ENCODE peak calls at places on chromosome 5, in nine cellular contexts. E is MV-4-11; Q is HS-5; X is dermis blood vessel endothelial cell; Z is uterus; U is stimulated activated CD8-positive, alpha-beta memory T cell treated with anti-CD3 and anti-CD28 coated beads, Interleukin-12 subunit alpha, Interleukin-12 subunit beta, amount 100 ng/mL, for 4 hours; D is Calu3; F is AML-193; G is heart left ventricle. K is an unnamed sample.

GRCh38 chr5:151024894-151025606 is 4.7 kb downstream of the GPX3 start:
- DNase-seq in E (no peak), Q (no peak), X (no peak), Z (no peak), U (no peak), D (no peak), F (no peak), G (no peak), K (no peak)

GRCh38 chr5:81751836-81752643 is 1.1 kb upstream of the SSBP2 start:
- DNase-seq in E (no peak), Q (no peak), X (peak; percentile 42), Z (no peak), U (no peak), D (no peak), F (no peak), G (no peak), K (no peak)

GRCh38 chr5:17132444-17133083 is 84.9 kb upstream of the BASP1 start:
- DNase-seq in E (peak; percentile 36), Q (no peak), X (peak; percentile 73), Z (no peak), U (no peak), D (no peak), F (peak; percentile 6), G (no peak), K (no peak)

GRCh38 chr5:143347698-143348344 is 55.7 kb downstream of the NR3C1 start:
- DNase-seq in E (no peak), Q (no peak), X (no peak), Z (no peak), U (no peak), D (no peak), F (no peak), G (no peak), K (no peak)

GRCh38 chr5:37722236-37723146 is 117.3 kb downstream of the GDNF start:
- DNase-seq in E (peak; percentile 98), Q (peak; percentile 100), X (no peak), Z (no peak), U (no peak), D (no peak), F (peak; percentile 80), G (no peak), K (no peak)

GRCh38 chr5:39760385-39761198 is 335.8 kb upstream of the DAB2 start:
- DNase-seq in E (peak; percentile 90), Q (peak; percentile 98), X (no peak), Z (no peak), U (no peak), D (no peak), F (peak; percentile 81), G (peak; percentile 27), K (peak; percentile 34)

GRCh38 chr5:75167345-75167744 is 69.3 kb downstream of the ANKRD31 start:
- DNase-seq in E (no peak), Q (no peak), X (no peak), Z (no peak), U (no peak), D (no peak), F (no peak), G (no peak), K (no peak)

GRCh38 chr5:132372542-132372941 is 3.0 kb downstream of the SLC22A5 start:
- DNase-seq in E (no peak), Q (no peak), X (no peak), Z (no peak), U (no peak), D (no peak), F (no peak), G (no peak), K (no peak)

K was measured in left ventricle myocardium superior.